ENCODE peak calls at places on chromosomes 11 and 22, in nine cellular contexts. M is body of pancreas; H is PC-3; N is fibroblast of lung; G is right lobe of liver; J is transverse colon; T is stomach; L is uterus; P is CD4-positive, alpha-beta T cell. A is an unnamed sample. For H3K9me3, the result is how much of the 10 kb centered on the place peaks cover.

GRCh38 chr11:126072141-126072741 is 9.6 kb upstream of the CDON start:
- DNase-seq in T (no peak), J (no peak), L (no peak), H (peak), G (no peak), M (no peak), N (peak), P (no peak), A (no peak)

GRCh38 chr11:108881136-108881535 is 216.3 kb downstream of the DDX10 start:
- DNase-seq in J (no peak), G (no peak), H (peak), T (no peak), M (no peak), N (peak), P (no peak), L (no peak), A (no peak)

GRCh38 chr11:126405374-126405773 is 49.9 kb downstream of the ST3GAL4 start:
- DNase-seq in G (no peak), J (peak), T (peak), H (peak), M (no peak), P (no peak), L (no peak), N (no peak), A (no peak)

GRCh38 chr22:24091551-24092420 is 80.7 kb downstream of the CABIN1 start:
- DNase-seq in G (no peak), M (no peak), H (no peak), P (no peak), L (no peak), J (no peak), N (no peak), T (no peak), A (no peak)

GRCh38 chr11:70546179-70546940 is 148.0 kb downstream of the CTTN start:
- DNase-seq in N (no peak), G (no peak), L (no peak), P (no peak), T (no peak), H (no peak), J (no peak), M (no peak), A (no peak)

GRCh38 chr11:27720277-27720830 is 20.1 kb upstream of the BDNF start:
- DNase-seq in M (no peak), T (no peak), H (peak), L (no peak), J (peak), N (peak), P (no peak), G (peak), A (no peak)

GRCh38 chr11:88629496-88629895 is 292.0 kb upstream of the CTSC start:
- DNase-seq in T (no peak), H (peak), G (no peak), M (no peak), P (no peak), J (no peak), L (no peak), N (peak), A (no peak)

GRCh38 chr11:2151500-2152257 is 9.3 kb downstream of the INS start:
- DNase-seq in H (peak), T (peak), L (peak), P (peak), G (peak), M (peak), J (peak), N (peak), A (peak)

GRCh38 chr11:37812281-37812880 is 1214.3 kb upstream of the RAG2 start:
- DNase-seq in P (no peak), T (no peak), M (no peak), G (peak), N (no peak), H (no peak), J (no peak), L (no peak), A (no peak)

GRCh38 chr11:13927496-13927895 is 35.0 kb upstream of the SPON1 start:
- DNase-seq in T (no peak), H (no peak), J (no peak), N (no peak), G (no peak), P (no peak), L (no peak), M (no peak), A (no peak)

GRCh38 chr11:115699733-115700132 is 195.5 kb upstream of the CADM1 start:
- DNase-seq in H (no peak), L (no peak), P (no peak), G (no peak), M (no peak), T (no peak), N (peak), J (no peak), A (no peak)

GRCh38 chr11:83566948-83567347 is 280.8 kb upstream of the CCDC90B start:
- DNase-seq in T (no peak), N (peak), J (no peak), P (no peak), M (no peak), G (no peak), L (no peak), H (peak), A (no peak)

GRCh38 chr11:112580864-112581263 is 320.2 kb upstream of the PLET1 start:
- DNase-seq in J (no peak), T (no peak), L (no peak), M (no peak), N (no peak), P (no peak), G (no peak), H (no peak), A (no peak)

GRCh38 chr11:23688835-23689234 is 808.0 kb upstream of the LUZP2 start:
- DNase-seq in H (peak), T (no peak), L (no peak), J (no peak), N (peak), P (no peak), M (no peak), G (no peak), A (no peak)

GRCh38 chr22:28906312-28906711 is 22.9 kb downstream of the ZNRF3 start:
- DNase-seq in J (no peak), P (no peak), L (no peak), H (no peak), N (no peak), G (no peak), T (no peak), M (no peak), A (no peak)

GRCh38 chr11:1202154-1202775 is 20.6 kb upstream of the MUC5B start:
- DNase-seq in T (peak), M (no peak), H (no peak), N (no peak), J (peak), P (peak), G (peak), L (peak), A (no peak)

GRCh38 chr11:2318123-2318522 is 16.3 kb downstream of the TSPAN32 start:
- DNase-seq in N (no peak), M (no peak), J (no peak), L (no peak), G (no peak), P (no peak), H (no peak), T (no peak), A (no peak)

GRCh38 chr22:41919357-41920224 is 4.7 kb upstream of the SHISA8 start:
- DNase-seq in G (peak), L (no peak), M (peak), N (peak), T (peak), J (peak), P (peak), H (no peak), A (no peak)

GRCh38 chr11:86219291-86220193 is 25.0 kb upstream of the EED start:
- DNase-seq in G (no peak), N (no peak), L (no peak), M (no peak), H (no peak), P (no peak), J (no peak), T (no peak), A (no peak)

GRCh38 chr11:112396092-112396491 is 135.4 kb upstream of the PLET1 start:
- DNase-seq in M (no peak), T (no peak), G (no peak), L (no peak), J (no peak), H (no peak), N (peak), P (no peak), A (no peak)

GRCh38 chr11:33515347-33515746 is 185.3 kb downstream of the C11orf91 start:
- DNase-seq in L (no peak), G (no peak), M (no peak), J (no peak), N (peak), H (no peak), P (no peak), T (no peak), A (no peak)

GRCh38 chr11:134578807-134579708 is 167.0 kb upstream of the B3GAT1 start:
- DNase-seq in P (no peak), G (peak), T (no peak), M (no peak), L (no peak), N (no peak), J (peak), H (no peak), A (no peak)

GRCh38 chr11:1817511-1817910 is 17.3 kb upstream of the SYT8 start:
- DNase-seq in L (no peak), P (no peak), M (no peak), J (no peak), T (no peak), H (peak), G (no peak), N (no peak), A (no peak)

GRCh38 chr22:25081409-25081824 is 118.2 kb upstream of the CRYBB3 start:
- DNase-seq in P (peak), J (peak), T (peak), H (peak), N (no peak), L (no peak), M (peak), G (no peak), A (no peak)

GRCh38 chr22:30802202-30803166 is 107.8 kb downstream of the OSBP2 start:
- DNase-seq in N (peak), L (peak), M (peak), J (peak), H (peak), T (peak), P (peak), G (peak), A (peak)

GRCh38 chr11:17102447-17102846 is 25.0 kb upstream of the RPS13 start:
- DNase-seq in P (no peak), H (no peak), N (no peak), G (no peak), M (no peak), J (no peak), T (no peak), L (no peak), A (no peak)

GRCh38 chr11:117316197-117316961 is at the start of gene BACE1:
- DNase-seq in H (peak), L (peak), N (peak), T (peak), J (peak), P (no peak), M (peak), G (peak), A (no peak)

GRCh38 chr11:69778373-69778772 is 3.2 kb upstream of the FGF4 start:
- DNase-seq in L (no peak), N (no peak), H (no peak), T (no peak), J (no peak), M (no peak), P (no peak), G (no peak), A (no peak)

GRCh38 chr11:112795896-112796686 is 165.1 kb upstream of the NCAM1 start:
- DNase-seq in L (peak), N (peak), T (no peak), G (no peak), J (no peak), H (no peak), P (no peak), M (no peak), A (no peak)

GRCh38 chr11:17473071-17473744 is 3.4 kb downstream of the ABCC8 start:
- DNase-seq in P (no peak), G (no peak), T (no peak), M (no peak), J (no peak), H (peak), L (no peak), N (no peak), A (no peak)

GRCh38 chr11:76759092-76759491 is 24.1 kb upstream of the TSKU start:
- DNase-seq in M (no peak), G (no peak), H (no peak), J (no peak), P (no peak), T (no peak), N (no peak), L (no peak), A (no peak)

DNA sequence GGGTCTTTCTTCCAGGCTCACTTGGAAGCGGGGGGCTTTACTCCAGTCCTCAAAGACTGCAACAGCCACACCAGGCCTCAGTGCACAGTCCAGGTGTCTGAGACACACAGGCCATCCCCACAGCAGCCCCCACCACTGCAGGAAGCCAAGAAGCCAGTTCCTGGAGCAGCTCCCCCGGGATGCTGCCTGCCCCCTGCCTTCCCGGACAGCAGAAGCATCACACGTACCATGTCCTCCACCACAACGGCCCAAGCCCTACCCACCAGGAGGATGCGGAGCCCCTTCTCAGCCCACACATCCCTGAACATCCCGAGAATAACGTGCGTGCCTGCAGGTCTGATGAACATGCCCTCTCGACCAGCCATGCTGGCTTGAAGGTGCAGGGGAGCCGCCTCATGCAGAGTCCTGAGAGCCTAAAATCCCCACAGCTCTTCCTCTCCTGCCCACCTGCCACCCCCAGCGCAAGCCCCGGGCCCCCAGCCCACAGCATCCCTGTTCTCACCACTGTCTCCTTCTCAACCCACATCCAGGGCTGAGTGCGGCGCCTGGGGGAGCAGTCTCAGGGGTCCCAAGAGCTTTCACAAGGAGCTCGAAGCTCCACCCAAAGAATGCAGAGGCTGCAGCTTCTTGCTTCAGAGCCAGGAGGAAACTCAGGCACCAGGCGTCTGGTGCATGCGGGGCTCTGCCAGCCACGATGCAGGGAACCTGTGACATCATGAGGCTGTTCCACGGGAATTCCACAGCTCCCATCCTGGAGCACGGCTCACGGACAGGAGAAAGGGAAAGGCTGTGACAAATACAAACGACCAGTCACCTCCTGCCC is 209.6 kb downstream of the BRD1 start:
- DNase-seq in H (no peak), L (no peak), T (no peak), J (no peak), P (no peak), M (no peak), G (peak), N (no peak), A (peak)
- H3K9me3 ChIP-seq in H (under half), L (under half), T (under half), J (under half), P (under half), M (under half), G (under half), N (under half), A (under half)

DNA sequence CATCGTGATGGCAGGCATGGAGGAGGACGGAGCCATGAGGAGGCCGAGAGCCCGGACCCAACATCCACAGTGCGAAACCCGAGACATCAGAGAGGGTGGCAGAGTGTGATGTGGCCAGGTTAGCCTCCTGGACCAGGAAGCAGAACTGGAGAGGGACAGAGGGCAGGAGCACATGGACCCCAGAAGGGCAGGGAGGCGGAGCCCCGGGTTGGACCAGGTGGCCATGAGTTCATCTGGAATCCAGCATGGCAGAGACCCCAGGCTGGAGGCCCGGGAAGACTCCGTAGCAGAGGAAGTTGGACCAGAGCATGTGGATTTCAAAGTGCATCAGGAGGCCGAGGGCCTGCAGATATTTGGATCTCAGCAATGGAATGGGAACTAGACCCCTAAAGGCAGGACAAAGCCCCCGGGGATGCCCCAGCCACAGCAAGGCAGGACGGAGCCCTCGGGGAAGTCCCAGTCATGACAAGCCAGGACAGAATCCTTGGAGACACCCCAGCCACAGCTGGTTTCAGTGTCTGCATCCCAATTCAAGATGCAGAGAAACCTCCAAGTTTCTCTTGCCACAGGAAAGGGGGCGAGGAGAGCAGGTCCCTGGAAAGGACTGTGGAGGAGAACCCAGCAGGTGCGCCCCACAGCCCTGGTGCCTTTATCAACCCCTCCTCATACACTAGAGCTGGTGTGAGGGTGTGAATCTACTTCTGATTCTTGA is 1393.4 kb downstream of the BRD1 start:
- DNase-seq in T (no peak), H (no peak), J (no peak), L (no peak), N (no peak), P (no peak), M (no peak), G (no peak), A (no peak)
- H3K9me3 ChIP-seq in T (under half), H (under half), J (under half), L (under half), N (under half), P (under half), M (under half), G (under half), A (under half)

DNA sequence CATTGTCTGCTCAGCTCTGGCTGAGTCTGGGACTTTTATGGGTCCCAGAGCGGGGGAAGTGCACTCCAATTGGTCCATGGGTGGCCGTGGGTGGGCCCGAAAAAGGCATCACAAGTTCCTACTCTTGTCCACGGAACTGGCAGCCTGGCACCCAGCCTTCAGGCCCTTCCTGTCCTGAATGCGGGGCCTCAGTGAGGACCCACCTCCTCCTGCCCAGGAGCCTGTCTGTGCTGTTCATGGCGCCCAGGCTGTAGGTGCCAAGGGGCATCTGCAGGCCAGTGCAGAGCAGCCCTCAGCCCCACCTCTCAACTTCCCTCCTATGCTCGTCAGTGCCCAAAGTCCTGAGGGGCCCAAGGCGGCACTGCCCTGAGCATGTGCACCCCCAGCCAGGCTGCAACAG is 411.7 kb upstream of the KIRREL3 start:
- DNase-seq in T (no peak), G (no peak), P (no peak), N (no peak), J (no peak), L (no peak), M (no peak), H (no peak), A (no peak)
- H3K9me3 ChIP-seq in T (under half), G (under half), P (under half), N (under half), J (under half), L (under half), M (under half), H (under half), A (under half)

GRCh38 chr22:47201186-47201995 is 438.9 kb downstream of the TBC1D22A start:
- DNase-seq in H (no peak), L (no peak), P (no peak), N (no peak), M (peak), G (peak), T (peak), J (no peak), A (no peak)
- H3K9me3 ChIP-seq in H (under half), L (under half), P (under half), N (under half), M (under half), G (under half), T (under half), J (under half), A (under half)